ENCODE peak calls at places on chromosome 21, in seven cellular contexts. N is Peyer's patch, C is adrenal gland, R is ovary, B is IMR-90, H is tibial nerve, M is body of pancreas. X is an unnamed sample.
A peak's percentile ranks its signal among the peaks of the same experiment; 100 is the strongest.

GRCh38 chr21:29145354-29145782 is 14.9 kb downstream of the MAP3K7CL start:
- DNase-seq in N (no peak), C (peak; percentile 37), R (no peak), B (peak; percentile 95), H (no peak), M (no peak), X (no peak)

GRCh38 chr21:37659874-37660273 is 256.4 kb downstream of the KCNJ6 start:
- DNase-seq in N (no peak), C (no peak), R (no peak), B (no peak), H (no peak), M (no peak), X (no peak)

GRCh38 chr21:27464643-27465042 is 497.8 kb upstream of the ADAMTS5 start:
- DNase-seq in N (no peak), C (no peak), R (no peak), B (no peak), H (no peak), M (no peak), X (no peak)

GRCh38 chr21:37986751-37987399 is 70.6 kb upstream of the KCNJ6 start:
- DNase-seq in N (no peak), C (no peak), R (no peak), B (no peak), H (no peak), M (no peak), X (no peak)

GRCh38 chr21:25934130-25934529 is 199.4 kb downstream of the GABPA start:
- DNase-seq in N (no peak), C (no peak), R (no peak), B (peak; percentile 52), H (no peak), M (no peak), X (no peak)

GRCh38 chr21:28419811-28420210 is 572.9 kb downstream of the LTN1 start:
- DNase-seq in N (no peak), C (no peak), R (no peak), B (no peak), H (no peak), M (no peak), X (no peak)

GRCh38 chr21:37065561-37066177 is 7.2 kb downstream of the PIGP start:
- DNase-seq in N (no peak), C (no peak), R (no peak), B (no peak), H (no peak), M (no peak), X (no peak)

GRCh38 chr21:27476696-27477095 is 509.8 kb upstream of the ADAMTS5 start:
- DNase-seq in N (no peak), C (no peak), R (no peak), B (peak; percentile 62), H (no peak), M (no peak), X (no peak)

GRCh38 chr21:9755611-9756010 is 765.8 kb upstream of the TPTE start:
- DNase-seq in N (no peak), C (no peak), R (no peak), B (no peak), H (no peak), M (no peak), X (no peak)

GRCh38 chr21:28548291-28548690 is 444.4 kb downstream of the LTN1 start:
- DNase-seq in N (no peak), C (no peak), R (no peak), B (peak; percentile 27), H (no peak), M (no peak), X (no peak)

GRCh38 chr21:43362306-43362927 is 64.5 kb downstream of the SIK1 start:
- DNase-seq in N (peak; percentile 89), C (peak; percentile 67), R (peak; percentile 82), B (peak; percentile 86), H (peak; percentile 64), M (peak; percentile 47), X (peak; percentile 88)
- TF ChIP-seq POLR2A in N (no peak), C (peak; percentile 5), R (no peak), B (no peak), H (no peak), M (no peak), X (no peak)

DNA sequence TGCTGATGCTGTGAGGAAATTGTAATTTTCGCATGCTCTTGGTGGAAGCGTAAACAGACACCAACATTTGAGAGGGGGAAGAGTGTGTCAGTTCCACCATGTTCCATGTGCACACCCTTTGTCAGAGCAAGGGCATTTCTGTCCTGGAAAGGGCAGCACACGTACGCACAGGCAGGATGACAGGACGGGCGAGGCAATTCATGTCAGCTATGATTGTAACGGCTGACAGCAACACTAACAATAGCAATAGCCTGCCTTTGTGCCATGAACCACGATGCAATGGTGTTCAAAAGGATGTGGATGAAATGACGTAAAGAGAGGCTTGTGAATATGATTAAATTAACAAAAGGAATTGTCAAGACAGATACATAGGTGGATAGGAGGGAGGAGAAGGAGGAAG is 58.8 kb upstream of the BACE2 start:
- DNase-seq in N (no peak), C (no peak), R (no peak), B (no peak), H (no peak), M (no peak), X (no peak)
- H3K4me1 ChIP-seq in N (no peaks in the 10 kb centered on the region), C (no peaks in the 10 kb centered on the region), R (no peaks in the 10 kb centered on the region), B (no peaks in the 10 kb centered on the region), H (no peaks in the 10 kb centered on the region), M (no peaks in the 10 kb centered on the region), X (peaks cover 9% of the 10 kb centered on the region)

GRCh38 chr21:39388811-39389155 is 39.9 kb upstream of the HMGN1 start:
- DNase-seq in N (no peak), C (no peak), R (no peak), B (no peak), H (no peak), M (no peak), X (no peak)

GRCh38 chr21:39386899-39387298 is 38.0 kb upstream of the HMGN1 start:
- DNase-seq in N (no peak), C (no peak), R (no peak), B (no peak), H (no peak), M (no peak), X (no peak)

GRCh38 chr21:39387461-39388037 is 38.7 kb upstream of the HMGN1 start:
- DNase-seq in N (peak; percentile 95), C (peak; percentile 95), R (peak; percentile 93), B (peak; percentile 81), H (peak; percentile 77), M (peak; percentile 93), X (peak; percentile 98)

GRCh38 chr21:39386194-39386593 is 37.3 kb upstream of the HMGN1 start:
- DNase-seq in N (no peak), C (peak; percentile 71), R (peak; percentile 47), B (no peak), H (no peak), M (peak; percentile 42), X (peak; percentile 68)

DNA sequence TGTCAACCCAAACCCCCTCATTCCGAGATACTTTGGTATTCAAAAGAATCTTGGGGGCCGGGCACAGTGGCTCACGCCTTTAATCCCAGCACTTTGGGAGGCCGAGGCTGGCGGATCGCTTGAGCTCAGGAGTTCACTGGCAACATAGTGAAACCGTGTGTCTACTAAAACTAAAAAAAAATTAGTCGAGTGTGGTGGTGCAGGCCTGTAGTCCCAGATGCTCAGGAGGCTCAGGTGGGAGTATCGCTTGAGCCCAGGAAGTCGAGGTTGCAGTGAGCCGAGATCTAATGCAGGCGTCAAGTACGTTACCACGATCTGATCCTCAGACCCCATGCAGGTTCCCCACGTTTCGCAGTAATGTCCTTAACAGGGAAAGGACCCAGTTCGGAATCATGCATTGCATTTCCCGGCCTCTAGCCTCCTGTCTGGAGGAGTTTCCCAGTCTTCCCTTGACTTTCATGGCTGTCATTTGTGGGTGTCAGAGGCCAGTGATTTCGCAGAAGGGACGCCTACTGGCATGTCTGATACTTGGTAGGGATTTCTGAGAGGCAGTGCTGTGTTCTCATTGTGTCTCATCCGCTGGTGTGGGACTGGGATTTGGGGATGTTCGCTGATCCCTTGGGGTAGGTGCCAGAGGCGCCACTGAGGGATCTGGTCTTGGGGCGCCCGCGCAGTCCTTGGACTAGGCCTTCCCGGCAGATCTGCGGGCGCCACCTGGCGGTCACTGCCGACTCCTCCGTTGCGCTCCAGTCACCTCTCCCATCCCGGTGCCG is 39.3 kb upstream of the HMGN1 start:
- DNase-seq in N (peak; percentile 97), C (peak; percentile 94), R (peak; percentile 92), B (peak; percentile 77), H (peak; percentile 87), M (peak; percentile 92), X (peak; percentile 97)
- TF ChIP-seq POLR2A in N (no peak), C (no peak), R (no peak), B (no peak), H (no peak), M (no peak), X (no peak)

GRCh38 chr21:42531771-42532170 is 18.1 kb downstream of the SLC37A1 start:
- DNase-seq in N (peak; percentile 40), C (peak; percentile 29), R (no peak), B (no peak), H (no peak), M (no peak), X (no peak)

GRCh38 chr21:42533963-42534355 is 20.3 kb downstream of the SLC37A1 start:
- DNase-seq in N (peak; percentile 39), C (peak; percentile 15), R (no peak), B (no peak), H (no peak), M (no peak), X (no peak)

GRCh38 chr21:42534361-42534900 is 20.8 kb downstream of the SLC37A1 start:
- DNase-seq in N (peak; percentile 74), C (peak; percentile 64), R (no peak), B (no peak), H (no peak), M (no peak), X (peak; percentile 39)

GRCh38 chr21:42533306-42533962 is 19.8 kb downstream of the SLC37A1 start:
- DNase-seq in N (peak; percentile 44), C (peak; percentile 30), R (no peak), B (no peak), H (no peak), M (no peak), X (no peak)

GRCh38 chr21:42532466-42533181 is 19.0 kb downstream of the SLC37A1 start:
- DNase-seq in N (peak; percentile 89), C (peak; percentile 96), R (peak; percentile 46), B (peak; percentile 12), H (peak; percentile 59), M (peak; percentile 56), X (peak; percentile 69)
- H3K4me1 ChIP-seq in N (peaks cover 60% of the 10 kb centered on the region), C (peaks cover 29% of the 10 kb centered on the region), R (peaks cover 3% of the 10 kb centered on the region), B (no peaks in the 10 kb centered on the region), H (no peaks in the 10 kb centered on the region), M (peaks cover 4% of the 10 kb centered on the region), X (no peaks in the 10 kb centered on the region)

DNA sequence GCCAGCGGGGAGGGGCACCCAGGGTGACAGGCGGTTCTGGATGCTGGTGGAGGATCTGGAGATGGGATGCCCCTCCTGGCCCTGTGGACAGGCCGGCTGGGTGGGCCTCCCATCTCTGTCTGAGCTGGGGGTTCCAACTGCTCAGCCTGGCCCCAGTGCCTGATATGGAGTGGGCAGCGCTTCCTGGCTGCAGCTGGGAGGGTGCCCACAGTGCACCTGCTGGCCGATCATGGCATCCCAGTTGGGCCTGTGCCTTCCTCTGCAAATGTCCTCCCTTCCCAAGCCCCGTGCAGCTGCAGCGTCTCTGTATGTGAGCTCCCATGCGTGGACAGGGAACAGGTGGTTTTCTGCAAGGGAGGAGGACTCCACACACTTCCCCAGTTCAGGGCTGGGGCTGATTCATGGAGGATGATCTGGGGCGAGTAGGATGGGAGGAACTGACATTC is 2.1 kb downstream of the PFKL start:
- DNase-seq in N (no peak), C (no peak), R (no peak), B (no peak), H (no peak), M (peak; percentile 62), X (no peak)
- TF ChIP-seq POLR2A in N (no peak), C (no peak), R (no peak), B (no peak), H (no peak), M (no peak), X (no peak)

GRCh38 chr21:45438391-45439145 is 33.6 kb downstream of the COL18A1 start:
- DNase-seq in N (no peak), C (no peak), R (no peak), B (no peak), H (no peak), M (no peak), X (peak; percentile 61)
- H3K4me1 ChIP-seq in N (peaks cover 14% of the 10 kb centered on the region), C (peaks cover 19% of the 10 kb centered on the region), R (peaks cover 18% of the 10 kb centered on the region), B (peaks cover 14% of the 10 kb centered on the region), H (no peaks in the 10 kb centered on the region), M (peaks cover 19% of the 10 kb centered on the region), X (peaks cover 12% of the 10 kb centered on the region)